ENCODE peak calls at places on chromosome 20, in eight cellular contexts. U is astrocyte of the spinal cord; Y is Peyer's patch; M is heart right ventricle; A is AG04450; Q is right lobe of liver; E is lower leg skin; G is CD4-positive, alpha-beta T cell. F is an unnamed sample.

GRCh38 chr20:10306440-10307358 is 88.1 kb downstream of the SNAP25 start:
- DNase-seq in Q (no peak), E (no peak), U (peak), G (no peak), A (peak), M (no peak), Y (no peak), F (no peak)

GRCh38 chr20:59723607-59724456 is 119.5 kb downstream of the PHACTR3 start:
- DNase-seq in U (no peak), M (no peak), Y (no peak), Q (no peak), G (no peak), A (no peak), E (peak), F (no peak)

GRCh38 chr20:8454137-8454712 is 322.2 kb downstream of the PLCB1 start:
- DNase-seq in A (peak), U (peak), G (no peak), Q (no peak), E (no peak), Y (no peak), M (no peak), F (peak)

GRCh38 chr20:15638781-15639180 is 934.5 kb downstream of the KIF16B start:
- DNase-seq in E (no peak), A (no peak), U (no peak), G (no peak), Q (no peak), M (no peak), Y (no peak), F (no peak)

GRCh38 chr20:50302463-50303041 is 111.9 kb downstream of the CEBPB start:
- DNase-seq in Q (no peak), E (no peak), A (no peak), U (peak), M (no peak), Y (peak), G (no peak), F (no peak)

GRCh38 chr20:45229264-45230056 is 8.3 kb downstream of the SEMG2 start:
- DNase-seq in A (no peak), M (peak), U (no peak), G (no peak), Q (no peak), Y (peak), E (no peak), F (no peak)

GRCh38 chr20:21100590-21101452 is 5.3 kb downstream of the LINC00237 start:
- DNase-seq in U (peak), E (no peak), G (no peak), Q (no peak), A (no peak), M (no peak), Y (peak), F (peak)

GRCh38 chr20:14337400-14338171 is at the start of gene FLRT3:
- DNase-seq in A (peak), Q (peak), G (no peak), E (peak), Y (peak), M (peak), U (peak), F (peak)

GRCh38 chr20:57229490-57229889 is 37.0 kb downstream of the BMP7 start:
- DNase-seq in Y (no peak), Q (no peak), U (no peak), A (no peak), E (no peak), G (no peak), M (no peak), F (no peak)

GRCh38 chr20:21801193-21801592 is 95.7 kb downstream of the PAX1 start:
- DNase-seq in A (no peak), U (no peak), M (no peak), E (no peak), G (no peak), Y (no peak), Q (no peak), F (no peak)

GRCh38 chr20:49132995-49133451 is 55.1 kb downstream of the STAU1 start:
- DNase-seq in G (no peak), Q (no peak), E (no peak), U (peak), A (peak), Y (no peak), M (no peak), F (peak)

GRCh38 chr20:326645-327031 is 1.3 kb downstream of the SOX12 start:
- DNase-seq in E (peak), Y (peak), Q (no peak), G (no peak), U (no peak), A (no peak), M (no peak), F (no peak)

GRCh38 chr20:17863577-17864292 is 104.9 kb downstream of the SNX5 start:
- DNase-seq in E (no peak), M (peak), G (no peak), U (peak), Y (peak), A (no peak), Q (peak), F (no peak)

DNA sequence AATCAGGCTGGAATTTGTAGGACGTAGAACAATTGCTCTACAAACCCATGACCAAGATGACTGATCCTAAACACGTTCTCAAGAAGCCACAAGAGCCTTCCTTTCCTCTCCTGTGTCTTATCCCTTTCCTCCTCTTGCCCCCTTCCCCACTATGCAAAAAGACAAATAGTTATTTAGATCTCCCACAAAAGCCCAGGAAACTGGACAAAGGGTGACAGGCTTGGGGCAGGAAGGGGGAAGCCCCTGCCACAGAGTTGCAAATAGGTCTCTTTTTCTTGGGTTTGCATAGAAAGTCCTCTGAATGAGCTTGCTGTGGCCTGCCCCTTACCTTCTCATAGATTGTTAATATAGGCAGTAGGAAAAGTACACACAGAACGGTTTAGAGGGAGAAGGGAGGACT is 377.1 kb upstream of the BTBD3 start:
- DNase-seq in Y (no peak), M (no peak), A (no peak), G (no peak), Q (no peak), E (no peak), U (no peak), F (no peak)
- TF ChIP-seq CTCF in Y (no peak), M (no peak), A (no peak), G (no peak), Q (no peak), E (no peak), U (no peak), F (no peak)

GRCh38 chr20:2536562-2536986 is at the start of gene TMC2:
- DNase-seq in Q (no peak), M (no peak), Y (no peak), G (no peak), A (no peak), U (no peak), E (no peak), F (no peak)

GRCh38 chr20:2538356-2538755 is 2.0 kb downstream of the TMC2 start:
- DNase-seq in M (no peak), Y (no peak), E (peak), G (no peak), A (no peak), Q (no peak), U (no peak), F (no peak)

GRCh38 chr20:2533118-2533517 is 3.3 kb upstream of the TMC2 start:
- DNase-seq in E (peak), M (no peak), A (no peak), Q (no peak), Y (no peak), U (no peak), G (no peak), F (no peak)

GRCh38 chr20:2537101-2537500 is 728 bp downstream of the TMC2 start:
- DNase-seq in Y (no peak), Q (no peak), M (no peak), G (no peak), A (no peak), U (no peak), E (peak), F (no peak)

DNA sequence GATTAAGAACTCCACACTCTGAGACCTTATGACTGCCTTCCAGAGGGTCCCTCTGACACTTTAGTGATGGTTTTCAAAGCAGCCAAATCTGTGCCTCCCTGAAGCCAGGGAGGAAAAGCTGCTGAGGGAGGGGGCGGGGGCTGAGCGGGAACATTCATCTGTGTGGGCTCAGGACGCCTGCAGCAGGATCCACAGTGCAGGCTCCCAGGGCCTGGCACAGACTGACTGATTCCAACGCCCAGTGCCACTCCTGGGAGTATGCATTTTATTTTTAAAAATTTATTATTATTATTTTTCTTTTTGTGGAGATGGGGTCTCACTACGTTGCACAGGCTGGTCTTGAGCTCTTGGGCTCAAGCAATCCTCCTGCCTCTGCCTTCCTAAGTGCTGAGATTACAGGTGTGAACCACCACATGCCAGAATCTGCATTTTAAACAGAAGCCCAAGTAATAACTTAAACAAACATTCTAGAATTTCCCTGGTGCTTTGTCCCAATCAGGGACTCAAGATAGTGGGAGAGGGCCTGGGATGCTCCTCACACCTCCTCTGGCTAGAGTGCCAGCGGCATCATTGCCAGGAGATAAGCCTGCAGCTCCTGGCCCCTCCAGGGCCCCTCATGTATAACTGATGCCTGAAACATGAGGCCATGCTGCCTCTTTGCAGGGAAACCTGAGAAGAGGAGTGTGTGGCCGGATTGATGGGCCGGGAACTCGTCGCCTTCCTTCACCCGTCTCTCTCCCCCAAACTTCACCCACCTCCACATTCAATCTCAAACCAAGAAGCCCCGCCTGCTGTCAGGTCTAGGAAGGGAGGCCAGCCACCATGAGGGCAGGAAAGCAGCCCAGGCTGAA is 437 bp upstream of the TMC2 start:
- DNase-seq in M (no peak), Q (no peak), E (peak), G (no peak), U (no peak), Y (no peak), A (no peak), F (no peak)
- TF ChIP-seq CTCF in M (no peak), Q (no peak), E (no peak), G (no peak), U (no peak), Y (no peak), A (no peak), F (no peak)

GRCh38 chr20:19589731-19590362 is 168.2 kb upstream of the RIN2 start:
- DNase-seq in U (no peak), Y (no peak), A (no peak), M (no peak), E (no peak), Q (no peak), G (no peak), F (no peak)

GRCh38 chr20:19593762-19594161 is 164.3 kb upstream of the RIN2 start:
- DNase-seq in G (no peak), E (peak), A (no peak), U (no peak), M (no peak), Q (no peak), Y (no peak), F (no peak)

GRCh38 chr20:19590382-19590781 is 167.7 kb upstream of the RIN2 start:
- DNase-seq in M (no peak), U (no peak), G (no peak), A (no peak), Q (no peak), Y (no peak), E (no peak), F (no peak)

GRCh38 chr20:19583532-19584175 is 174.4 kb upstream of the RIN2 start:
- DNase-seq in E (peak), M (peak), Q (peak), Y (peak), G (no peak), A (no peak), U (peak), F (peak)

GRCh38 chr20:19588731-19589130 is 169.3 kb upstream of the RIN2 start:
- DNase-seq in A (no peak), G (no peak), E (no peak), Y (no peak), M (no peak), U (no peak), Q (no peak), F (no peak)
- TF ChIP-seq CTCF in A (no peak), G (no peak), E (no peak), Y (no peak), M (no peak), U (no peak), Q (no peak), F (no peak)

GRCh38 chr20:38934530-38934929 is 8.3 kb downstream of the FAM83D start:
- DNase-seq in U (no peak), Q (no peak), G (no peak), M (no peak), E (no peak), Y (no peak), A (no peak), F (no peak)

GRCh38 chr20:38937000-38937399 is 10.8 kb downstream of the FAM83D start:
- DNase-seq in A (no peak), M (no peak), Y (no peak), E (peak), U (no peak), Q (no peak), G (no peak), F (no peak)

GRCh38 chr20:38935967-38936407 is 9.8 kb downstream of the FAM83D start:
- DNase-seq in E (peak), G (no peak), Y (no peak), U (no peak), A (no peak), Q (no peak), M (no peak), F (no peak)

GRCh38 chr20:38932457-38933120 is 6.4 kb downstream of the FAM83D start:
- DNase-seq in G (no peak), M (no peak), Y (no peak), Q (no peak), E (no peak), A (peak), U (peak), F (no peak)

GRCh38 chr20:38935285-38935684 is 9.1 kb downstream of the FAM83D start:
- DNase-seq in Y (no peak), E (no peak), Q (no peak), A (no peak), M (no peak), U (peak), G (no peak), F (no peak)
- TF ChIP-seq CTCF in Y (peak), E (no peak), Q (peak), A (peak), M (no peak), U (peak), G (no peak), F (no peak)

GRCh38 chr20:25310268-25310920 is 62.5 kb downstream of the PYGB start:
- DNase-seq in E (no peak), A (peak), G (no peak), Y (peak), M (no peak), U (peak), Q (peak), F (peak)
- TF ChIP-seq CTCF in E (no peak), A (peak), G (no peak), Y (peak), M (peak), U (peak), Q (peak), F (peak)

F was measured in GM13977.